ENCODE peak calls at places on chromosomes 5 and 9, in six cellular contexts. A, Q, U, I, F and R are unnamed samples.

GRCh38 chr5:95850391-95850894 is 27.9 kb upstream of the GLRX start:
- DNase-seq in A (no peak), Q (no peak), U (no peak), I (no peak), F (peak), R (no peak)

GRCh38 chr9:87137718-87138117 is 190.4 kb upstream of the GAS1 start:
- DNase-seq in A (no peak), Q (no peak), U (no peak), I (no peak), F (no peak), R (no peak)

GRCh38 chr9:71663931-71664459 is 104.3 kb downstream of the CEMIP2 start:
- DNase-seq in A (no peak), Q (no peak), U (no peak), I (peak), F (no peak), R (no peak)

GRCh38 chr9:36848946-36849345 is 185.1 kb downstream of the PAX5 start:
- DNase-seq in A (no peak), Q (no peak), U (no peak), I (no peak), F (no peak), R (no peak)

GRCh38 chr5:126594676-126595485 is at the start of gene ALDH7A1:
- DNase-seq in A (peak), Q (no peak), U (peak), I (peak), F (no peak), R (peak)

GRCh38 chr5:149404746-149405549 is 25.9 kb upstream of the IL17B start:
- DNase-seq in A (no peak), Q (no peak), U (no peak), I (peak), F (no peak), R (peak)

GRCh38 chr9:89597711-89598707 is 6.8 kb upstream of the GADD45G start:
- DNase-seq in A (peak), Q (peak), U (no peak), I (peak), F (peak), R (peak)

GRCh38 chr5:5572010-5572982 is 149.8 kb downstream of the ICE1 start:
- DNase-seq in A (no peak), Q (no peak), U (no peak), I (no peak), F (no peak), R (no peak)

GRCh38 chr5:72498284-72498683 is 8.9 kb downstream of the ZNF366 start:
- DNase-seq in A (no peak), Q (no peak), U (no peak), I (no peak), F (no peak), R (no peak)

GRCh38 chr9:95217936-95218335 is 99.6 kb downstream of the FANCC start:
- DNase-seq in A (no peak), Q (no peak), U (no peak), I (no peak), F (no peak), R (no peak)

GRCh38 chr9:78029601-78030552 is 1.7 kb downstream of the GNAQ start:
- DNase-seq in A (no peak), Q (peak), U (no peak), I (peak), F (peak), R (no peak)

GRCh38 chr9:70924905-70925547 is 196.4 kb downstream of the TRPM3 start:
- DNase-seq in A (no peak), Q (peak), U (no peak), I (peak), F (peak), R (peak)

GRCh38 chr5:132022737-132023136 is 11.3 kb upstream of the ACSL6 start:
- DNase-seq in A (peak), Q (no peak), U (no peak), I (no peak), F (no peak), R (no peak)

GRCh38 chr5:154977409-154977808 is 36.1 kb upstream of the KIF4B start:
- DNase-seq in A (no peak), Q (no peak), U (no peak), I (no peak), F (no peak), R (no peak)

GRCh38 chr5:6750142-6750840 is 37.1 kb downstream of the TENT4A start:
- DNase-seq in A (no peak), Q (no peak), U (peak), I (no peak), F (no peak), R (no peak)

GRCh38 chr5:143054480-143054941 is 284.3 kb downstream of the ARHGAP26 start:
- DNase-seq in A (peak), Q (no peak), U (no peak), I (no peak), F (no peak), R (no peak)

GRCh38 chr9:85212209-85212608 is 529.5 kb downstream of the AGTPBP1 start:
- DNase-seq in A (peak), Q (no peak), U (no peak), I (peak), F (no peak), R (no peak)

GRCh38 chr5:20601678-20602100 is 613.7 kb upstream of the CDH18 start:
- DNase-seq in A (no peak), Q (no peak), U (no peak), I (peak), F (no peak), R (peak)

GRCh38 chr5:140821375-140822280 is at the start of gene PCDHA5:
- DNase-seq in A (no peak), Q (no peak), U (no peak), I (no peak), F (no peak), R (peak)